ENCODE peak calls at places on chromosomes 1 and 21, in six cellular contexts. One of them, this sample, is unnamed.

GRCh38 chr21:42683371-42684108 is 30.1 kb downstream of the PDE9A start:
- DNase-seq in AG04450: no peak
- DNase-seq in heart right ventricle: no peak
- DNase-seq in left lung: peak
- DNase-seq in tibial artery: no peak
- DNase-seq in upper lobe of right lung: no peak
- DNase-seq in this sample: no peak

GRCh38 chr1:8889925-8890785 is 11.7 kb upstream of the ENO1 start:
- DNase-seq in AG04450: no peak
- DNase-seq in heart right ventricle: peak
- DNase-seq in left lung: peak
- DNase-seq in tibial artery: peak
- DNase-seq in upper lobe of right lung: peak
- DNase-seq in this sample: peak

GRCh38 chr1:73868824-73869223 is 329.2 kb downstream of the LRRIQ3 start:
- DNase-seq in AG04450: no peak
- DNase-seq in heart right ventricle: no peak
- DNase-seq in left lung: no peak
- DNase-seq in tibial artery: no peak
- DNase-seq in upper lobe of right lung: no peak
- DNase-seq in this sample: no peak

GRCh38 chr1:235313262-235313661 is 14.7 kb downstream of the ARID4B start:
- DNase-seq in AG04450: no peak
- DNase-seq in heart right ventricle: no peak
- DNase-seq in left lung: no peak
- DNase-seq in tibial artery: no peak
- DNase-seq in upper lobe of right lung: no peak
- DNase-seq in this sample: no peak

GRCh38 chr1:59063501-59063900 is 233.4 kb upstream of the FGGY start:
- DNase-seq in AG04450: no peak
- DNase-seq in heart right ventricle: no peak
- DNase-seq in left lung: no peak
- DNase-seq in tibial artery: no peak
- DNase-seq in upper lobe of right lung: no peak
- DNase-seq in this sample: no peak

GRCh38 chr1:219773775-219774174 is 154.6 kb downstream of the SLC30A10 start:
- DNase-seq in AG04450: no peak
- DNase-seq in heart right ventricle: no peak
- DNase-seq in left lung: no peak
- DNase-seq in tibial artery: no peak
- DNase-seq in upper lobe of right lung: no peak
- DNase-seq in this sample: no peak

GRCh38 chr1:9539165-9539828 is at the start of gene SLC25A33:
- DNase-seq in AG04450: peak
- DNase-seq in heart right ventricle: peak
- DNase-seq in left lung: peak
- DNase-seq in tibial artery: peak
- DNase-seq in upper lobe of right lung: peak
- DNase-seq in this sample: peak

GRCh38 chr1:95916616-95917015 is 682.6 kb downstream of the RWDD3 start:
- DNase-seq in AG04450: no peak
- DNase-seq in heart right ventricle: no peak
- DNase-seq in left lung: no peak
- DNase-seq in tibial artery: no peak
- DNase-seq in upper lobe of right lung: no peak
- DNase-seq in this sample: no peak

GRCh38 chr1:212060632-212061472 is 25.3 kb downstream of the DTL start:
- DNase-seq in AG04450: no peak
- DNase-seq in heart right ventricle: no peak
- DNase-seq in left lung: no peak
- DNase-seq in tibial artery: no peak
- DNase-seq in upper lobe of right lung: no peak
- DNase-seq in this sample: no peak

GRCh38 chr1:207745839-207746767 is 5.8 kb upstream of the CD46 start:
- DNase-seq in AG04450: no peak
- DNase-seq in heart right ventricle: no peak
- DNase-seq in left lung: no peak
- DNase-seq in tibial artery: no peak
- DNase-seq in upper lobe of right lung: no peak
- DNase-seq in this sample: no peak

GRCh38 chr1:17904290-17904689 is 149.2 kb downstream of the ACTL8 start:
- DNase-seq in AG04450: no peak
- DNase-seq in heart right ventricle: no peak
- DNase-seq in left lung: no peak
- DNase-seq in tibial artery: peak
- DNase-seq in upper lobe of right lung: peak
- DNase-seq in this sample: no peak

GRCh38 chr1:24557711-24558121 is 1.8 kb downstream of the NCMAP start:
- DNase-seq in AG04450: no peak
- DNase-seq in heart right ventricle: no peak
- DNase-seq in left lung: no peak
- DNase-seq in tibial artery: peak
- DNase-seq in upper lobe of right lung: peak
- DNase-seq in this sample: no peak

GRCh38 chr1:169779150-169779549 is 15.6 kb downstream of the METTL18 start:
- DNase-seq in AG04450: no peak
- DNase-seq in heart right ventricle: no peak
- DNase-seq in left lung: no peak
- DNase-seq in tibial artery: no peak
- DNase-seq in upper lobe of right lung: no peak
- DNase-seq in this sample: no peak

GRCh38 chr1:69492286-69492685 is 75.4 kb upstream of the LRRC7 start:
- DNase-seq in AG04450: no peak
- DNase-seq in heart right ventricle: no peak
- DNase-seq in left lung: no peak
- DNase-seq in tibial artery: no peak
- DNase-seq in upper lobe of right lung: no peak
- DNase-seq in this sample: no peak

GRCh38 chr1:27549807-27550408 is 54.0 kb downstream of the AHDC1 start:
- DNase-seq in AG04450: no peak
- DNase-seq in heart right ventricle: no peak
- DNase-seq in left lung: no peak
- DNase-seq in tibial artery: no peak
- DNase-seq in upper lobe of right lung: no peak
- DNase-seq in this sample: no peak

GRCh38 chr1:24964811-24965570 is 34.9 kb upstream of the RUNX3 start:
- DNase-seq in AG04450: no peak
- DNase-seq in heart right ventricle: peak
- DNase-seq in left lung: peak
- DNase-seq in tibial artery: no peak
- DNase-seq in upper lobe of right lung: peak
- DNase-seq in this sample: no peak

GRCh38 chr1:228317411-228317828 is 89.2 kb downstream of the TRIM11 start:
- DNase-seq in AG04450: no peak
- DNase-seq in heart right ventricle: peak
- DNase-seq in left lung: peak
- DNase-seq in tibial artery: no peak
- DNase-seq in upper lobe of right lung: peak
- DNase-seq in this sample: no peak

GRCh38 chr1:53066941-53067738 is 5.1 kb downstream of the PODN start:
- DNase-seq in AG04450: no peak
- DNase-seq in heart right ventricle: no peak
- DNase-seq in left lung: peak
- DNase-seq in tibial artery: no peak
- DNase-seq in upper lobe of right lung: no peak
- DNase-seq in this sample: peak

GRCh38 chr1:225652726-225653462 is at the start of gene ENAH:
- DNase-seq in AG04450: no peak
- DNase-seq in heart right ventricle: peak
- DNase-seq in left lung: peak
- DNase-seq in tibial artery: peak
- DNase-seq in upper lobe of right lung: peak
- DNase-seq in this sample: peak

GRCh38 chr1:225651872-225652725 is 824 bp downstream of the ENAH start:
- DNase-seq in AG04450: no peak
- DNase-seq in heart right ventricle: no peak
- DNase-seq in left lung: no peak
- DNase-seq in tibial artery: no peak
- DNase-seq in upper lobe of right lung: no peak
- DNase-seq in this sample: no peak

GRCh38 chr1:225653463-225654276 is 747 bp upstream of the ENAH start:
- DNase-seq in AG04450: no peak
- DNase-seq in heart right ventricle: peak
- DNase-seq in left lung: peak
- DNase-seq in tibial artery: peak
- DNase-seq in upper lobe of right lung: peak
- DNase-seq in this sample: peak

GRCh38 chr1:225651376-225651871 is 1.5 kb downstream of the ENAH start:
- DNase-seq in AG04450: no peak
- DNase-seq in heart right ventricle: no peak
- DNase-seq in left lung: no peak
- DNase-seq in tibial artery: no peak
- DNase-seq in upper lobe of right lung: no peak
- DNase-seq in this sample: no peak

GRCh38 chr1:225650198-225650597 is 2.7 kb downstream of the ENAH start:
- DNase-seq in AG04450: no peak
- DNase-seq in heart right ventricle: no peak
- DNase-seq in left lung: no peak
- DNase-seq in tibial artery: no peak
- DNase-seq in upper lobe of right lung: no peak
- DNase-seq in this sample: no peak
- H3K27ac ChIP-seq in AG04450: no peak
- H3K27ac ChIP-seq in heart right ventricle: peak
- H3K27ac ChIP-seq in left lung: no peak
- H3K27ac ChIP-seq in tibial artery: peak
- H3K27ac ChIP-seq in upper lobe of right lung: peak
- H3K27ac ChIP-seq in this sample: peak

DNA sequence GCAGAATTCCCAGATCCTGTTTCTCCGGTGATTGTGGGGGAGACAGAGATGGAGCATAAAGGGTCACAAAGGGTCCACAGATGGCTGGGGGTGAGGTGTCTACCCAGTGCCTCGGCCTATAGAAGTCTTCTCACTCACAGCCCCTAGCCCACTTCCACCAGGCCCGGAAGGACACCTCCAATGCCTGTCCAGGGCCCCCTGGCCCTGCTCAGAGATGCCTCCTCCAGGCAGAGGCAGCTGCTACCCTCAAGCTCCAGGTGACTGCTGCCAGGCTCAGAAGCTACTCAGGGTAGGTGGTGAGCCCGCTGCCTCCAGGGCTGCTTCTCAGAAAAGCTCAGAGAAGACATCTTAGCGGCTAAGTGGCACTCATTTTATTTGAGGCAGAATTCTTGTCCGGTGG is 22.0 kb upstream of the ZC3H12A start:
- DNase-seq in AG04450: no peak
- DNase-seq in heart right ventricle: no peak
- DNase-seq in left lung: no peak
- DNase-seq in tibial artery: no peak
- DNase-seq in upper lobe of right lung: no peak
- DNase-seq in this sample: no peak
- H3K27ac ChIP-seq in AG04450: no peak
- H3K27ac ChIP-seq in heart right ventricle: no peak
- H3K27ac ChIP-seq in left lung: no peak
- H3K27ac ChIP-seq in tibial artery: no peak
- H3K27ac ChIP-seq in upper lobe of right lung: no peak
- H3K27ac ChIP-seq in this sample: no peak

DNA sequence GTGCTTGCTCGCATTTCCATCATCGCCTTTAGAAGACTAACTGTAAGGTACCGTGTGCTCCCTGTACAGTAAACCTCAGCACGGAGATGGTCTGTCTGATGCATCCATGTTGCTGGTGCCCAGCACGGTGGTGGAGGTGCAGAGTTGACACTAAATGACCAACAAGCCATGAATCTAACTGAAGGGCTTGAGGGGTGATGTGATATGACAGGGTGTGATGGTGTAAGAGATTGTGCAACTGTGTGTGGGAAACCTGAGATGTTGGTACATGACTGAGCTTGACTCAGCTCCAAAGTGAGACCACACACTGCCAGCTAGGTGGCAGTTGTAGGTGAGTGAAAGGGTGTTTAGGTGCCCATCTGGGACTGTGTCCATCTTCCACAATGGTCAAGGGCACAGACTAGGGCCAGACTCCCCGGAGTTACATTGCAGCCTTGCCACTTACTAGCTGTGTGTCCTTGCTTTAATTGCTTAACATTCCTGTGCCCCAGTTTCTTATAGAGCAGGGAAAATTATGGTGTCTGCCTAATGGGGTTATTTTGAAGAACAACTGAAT is 21.4 kb downstream of the SLC2A1 start:
- DNase-seq in AG04450: no peak
- DNase-seq in heart right ventricle: no peak
- DNase-seq in left lung: no peak
- DNase-seq in tibial artery: peak
- DNase-seq in upper lobe of right lung: peak
- DNase-seq in this sample: no peak
- H3K27ac ChIP-seq in AG04450: peak
- H3K27ac ChIP-seq in heart right ventricle: peak
- H3K27ac ChIP-seq in left lung: peak
- H3K27ac ChIP-seq in tibial artery: no peak
- H3K27ac ChIP-seq in upper lobe of right lung: no peak
- H3K27ac ChIP-seq in this sample: no peak

GRCh38 chr1:50503515-50503914 is 80.3 kb upstream of the DMRTA2 start:
- DNase-seq in AG04450: no peak
- DNase-seq in heart right ventricle: no peak
- DNase-seq in left lung: no peak
- DNase-seq in tibial artery: no peak
- DNase-seq in upper lobe of right lung: no peak
- DNase-seq in this sample: no peak
- H3K27ac ChIP-seq in AG04450: no peak
- H3K27ac ChIP-seq in heart right ventricle: no peak
- H3K27ac ChIP-seq in left lung: no peak
- H3K27ac ChIP-seq in tibial artery: no peak
- H3K27ac ChIP-seq in upper lobe of right lung: no peak
- H3K27ac ChIP-seq in this sample: no peak

DNA sequence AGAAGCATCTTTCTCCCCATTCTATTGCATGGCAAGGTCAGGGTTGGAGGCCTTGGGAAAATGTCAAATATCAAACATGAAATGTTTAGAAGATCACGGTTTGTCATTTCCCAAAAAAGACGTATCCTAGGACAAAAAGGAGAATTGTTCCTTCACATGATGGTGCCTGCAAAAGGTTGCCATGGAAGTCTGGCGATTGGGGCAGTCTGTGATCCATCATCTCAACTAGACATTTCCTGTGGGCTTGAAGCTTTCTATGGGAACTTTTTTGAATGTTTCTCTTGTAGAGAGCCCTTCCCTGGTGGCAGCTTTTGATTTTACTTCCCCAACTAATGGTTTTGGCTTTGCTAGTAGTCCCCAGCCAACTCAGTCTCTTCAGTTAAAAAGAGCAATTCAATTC is 106.3 kb downstream of the TGFB2 start:
- DNase-seq in AG04450: no peak
- DNase-seq in heart right ventricle: no peak
- DNase-seq in left lung: no peak
- DNase-seq in tibial artery: no peak
- DNase-seq in upper lobe of right lung: no peak
- DNase-seq in this sample: no peak
- H3K27ac ChIP-seq in AG04450: no peak
- H3K27ac ChIP-seq in heart right ventricle: no peak
- H3K27ac ChIP-seq in left lung: no peak
- H3K27ac ChIP-seq in tibial artery: no peak
- H3K27ac ChIP-seq in upper lobe of right lung: no peak
- H3K27ac ChIP-seq in this sample: no peak

This sample was measured in right atrium auricular region.